ENCODE peak calls at places on chromosomes 12 and 14, in six cellular contexts. Y is CD4-positive, alpha-beta T cell; T is fibroblast of mammary gland; Q is astrocyte of the spinal cord; H is endothelial cell; B is progenitor cell of endocrine pancreas. R is an unnamed sample.

GRCh38 chr14:58238252-58239247 is 6.1 kb upstream of the PSMA3 start:
- DNase-seq in H (no peak), Q (no peak), B (no peak), T (peak), Y (no peak), R (no peak)

GRCh38 chr12:116924558-116925453 is 14.1 kb downstream of the FBXW8 start:
- DNase-seq in Y (peak), Q (peak), T (peak), B (no peak), H (no peak), R (no peak)

GRCh38 chr12:48441122-48441521 is 31.2 kb upstream of the ANP32D start:
- DNase-seq in Y (no peak), H (no peak), Q (no peak), B (no peak), T (no peak), R (no peak)

GRCh38 chr12:88716240-88716639 is 136.0 kb upstream of the KITLG start:
- DNase-seq in T (no peak), Q (no peak), Y (no peak), H (no peak), B (no peak), R (no peak)

GRCh38 chr12:92503977-92504966 is 198.5 kb upstream of the PLEKHG7 start:
- DNase-seq in B (no peak), H (no peak), Q (no peak), Y (no peak), T (no peak), R (no peak)

GRCh38 chr12:29043069-29043468 is 106.0 kb upstream of the FAR2 start:
- DNase-seq in B (no peak), Q (peak), T (peak), H (no peak), Y (no peak), R (no peak)

GRCh38 chr12:72349491-72349890 is 77.3 kb downstream of the TRHDE start:
- DNase-seq in T (no peak), Y (no peak), B (no peak), H (no peak), Q (no peak), R (no peak)

GRCh38 chr12:23895792-23896218 is 53.7 kb downstream of the SOX5 start:
- DNase-seq in B (no peak), T (no peak), Q (peak), H (peak), Y (no peak), R (no peak)

GRCh38 chr12:95102916-95103671 is 29.7 kb upstream of the NR2C1 start:
- DNase-seq in B (no peak), T (peak), Y (no peak), H (no peak), Q (peak), R (peak)

GRCh38 chr14:98458702-98459101 is 813.3 kb downstream of the BCL11B start:
- DNase-seq in B (no peak), H (no peak), Y (no peak), T (no peak), Q (no peak), R (no peak)

GRCh38 chr12:53231859-53232640 is at the start of gene RARG:
- DNase-seq in Y (peak), B (no peak), H (no peak), T (peak), Q (no peak), R (peak)

GRCh38 chr14:89533136-89533535 is 116.1 kb upstream of the FOXN3 start:
- DNase-seq in Q (no peak), Y (no peak), T (no peak), B (no peak), H (no peak), R (no peak)

GRCh38 chr14:77544571-77544970 is 46.0 kb upstream of the ISM2 start:
- DNase-seq in T (no peak), H (no peak), Q (no peak), Y (no peak), B (no peak), R (no peak)

GRCh38 chr12:102622618-102623017 is 142.3 kb upstream of the IGF1 start:
- DNase-seq in T (no peak), H (no peak), Q (no peak), Y (no peak), B (no peak), R (no peak)

GRCh38 chr12:92077530-92077929 is 68.1 kb downstream of the BTG1 start:
- DNase-seq in Q (no peak), T (no peak), H (no peak), Y (no peak), B (no peak), R (no peak)

GRCh38 chr12:74689071-74689655 is 151.5 kb downstream of the ATXN7L3B start:
- DNase-seq in T (peak), B (no peak), Y (no peak), H (no peak), Q (peak), R (no peak)

GRCh38 chr12:106910202-106910601 is 45.5 kb upstream of the TMEM263 start:
- DNase-seq in Y (no peak), T (no peak), Q (no peak), B (no peak), H (no peak), R (no peak)

GRCh38 chr14:49702725-49703124 is 9.8 kb downstream of the KLHDC1 start:
- DNase-seq in B (no peak), Y (no peak), Q (peak), H (no peak), T (no peak), R (no peak)

GRCh38 chr12:15152456-15152855 is 68.8 kb downstream of the RERG start:
- DNase-seq in Q (peak), B (no peak), T (peak), H (no peak), Y (no peak), R (no peak)

GRCh38 chr12:112792306-112792705 is 758 bp downstream of the RPH3A start:
- DNase-seq in H (no peak), B (no peak), Q (no peak), Y (no peak), T (no peak), R (no peak)

GRCh38 chr12:105409881-105410471 is 79.5 kb downstream of the C12orf75 start:
- DNase-seq in Y (no peak), H (peak), T (peak), B (no peak), Q (peak), R (no peak)

GRCh38 chr12:105724651-105725050 is 394.2 kb downstream of the C12orf75 start:
- DNase-seq in Q (peak), T (no peak), B (no peak), H (no peak), Y (no peak), R (no peak)

GRCh38 chr14:99737451-99737951 is 53.4 kb downstream of the CYP46A1 start:
- DNase-seq in Q (no peak), B (no peak), H (no peak), Y (no peak), T (no peak), R (no peak)

GRCh38 chr12:64450711-64451486 is 1.0 kb upstream of the TBK1 start:
- DNase-seq in T (peak), Y (no peak), Q (peak), B (no peak), H (peak), R (no peak)

GRCh38 chr14:61145258-61145902 is 135.8 kb downstream of the TMEM30B start:
- DNase-seq in T (peak), B (no peak), H (no peak), Y (no peak), Q (peak), R (no peak)

GRCh38 chr12:22334696-22335290 is at the start of gene ST8SIA1:
- DNase-seq in H (peak), T (peak), Y (peak), B (peak), Q (peak), R (peak)

GRCh38 chr12:110874781-110875180 is 28.0 kb downstream of the CCDC63 start:
- DNase-seq in H (no peak), T (no peak), B (no peak), Y (no peak), Q (no peak), R (no peak)

GRCh38 chr12:47121146-47121545 is 41.4 kb upstream of the AMIGO2 start:
- DNase-seq in H (no peak), B (no peak), T (no peak), Q (peak), Y (no peak), R (no peak)

GRCh38 chr14:89550761-89551283 is 133.8 kb upstream of the FOXN3 start:
- DNase-seq in H (no peak), T (no peak), Q (no peak), B (no peak), Y (no peak), R (no peak)

GRCh38 chr14:36870776-36871175 is 209.1 kb downstream of the PAX9 start:
- DNase-seq in H (no peak), Y (no peak), Q (no peak), T (no peak), B (no peak), R (no peak)

GRCh38 chr12:121005346-121005815 is 10.9 kb downstream of the C12orf43 start:
- DNase-seq in Q (peak), B (peak), Y (peak), H (peak), T (peak), R (peak)
- TF ChIP-seq CTCF in Q (peak), B (peak), Y (peak), H (peak), T (peak), R (peak)

GRCh38 chr12:125650587-125650986 is 585.4 kb downstream of the AACS start:
- DNase-seq in Y (no peak), H (no peak), Q (no peak), B (no peak), T (no peak), R (no peak)

GRCh38 chr12:125651625-125652024 is 586.4 kb downstream of the AACS start:
- DNase-seq in T (no peak), H (no peak), Q (no peak), B (no peak), Y (no peak), R (no peak)

GRCh38 chr12:125657681-125658080 is 592.4 kb downstream of the AACS start:
- DNase-seq in T (no peak), Q (no peak), H (no peak), Y (no peak), B (no peak), R (no peak)

GRCh38 chr12:125652689-125653088 is 587.5 kb downstream of the AACS start:
- DNase-seq in Q (no peak), T (no peak), B (no peak), Y (no peak), H (no peak), R (no peak)
- TF ChIP-seq CTCF in Q (no peak), T (no peak), B (no peak), Y (no peak), H (no peak), R (no peak)

GRCh38 chr14:87888136-87888999 is 104.6 kb downstream of the GALC start:
- DNase-seq in Q (no peak), H (peak), B (no peak), T (peak), Y (no peak), R (no peak)
- TF ChIP-seq CTCF in Q (peak), H (peak), B (peak), T (peak), Y (no peak), R (peak)

DNA sequence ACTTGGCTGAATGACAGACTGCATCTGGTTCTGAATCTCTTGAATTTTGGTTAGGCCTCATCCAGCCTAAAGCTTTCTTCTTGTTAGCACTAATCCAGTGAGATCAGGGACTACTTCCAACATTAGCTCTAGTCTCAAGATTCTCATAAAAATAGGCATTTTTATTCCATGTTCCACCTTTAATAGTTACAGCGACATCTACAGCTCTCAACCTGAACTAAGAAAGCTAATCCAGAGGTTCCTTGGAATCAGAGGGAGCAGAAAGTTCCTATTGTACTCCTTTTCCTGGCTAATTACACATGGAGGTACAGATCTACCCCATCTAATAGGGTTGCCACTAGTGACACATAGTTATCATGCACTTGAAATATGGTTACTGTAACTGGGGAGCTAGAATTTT is 391.9 kb downstream of the RMST start:
- DNase-seq in B (no peak), Q (no peak), T (no peak), H (no peak), Y (no peak), R (no peak)
- TF ChIP-seq CTCF in B (no peak), Q (no peak), T (no peak), H (no peak), Y (no peak), R (no peak)

R was measured in GM13977.